ENCODE peak calls at places on chromosomes 1 and 21, in four cellular contexts. K, T, X and Q are unnamed samples.

GRCh38 chr1:5369223-5369622 is 623.0 kb downstream of the NPHP4 start:
- DNase-seq in K (no peak), T (no peak), X (no peak), Q (no peak)

GRCh38 chr21:44566403-44566802 is 7.1 kb upstream of the KRTAP10-4 start:
- DNase-seq in K (no peak), T (no peak), X (no peak), Q (no peak)

GRCh38 chr1:211579434-211580302 is 707 bp upstream of the SLC30A1 start:
- DNase-seq in K (peak; percentile 94), T (no peak), X (no peak), Q (peak; percentile 87)

GRCh38 chr1:4745560-4745959 is 91.2 kb downstream of the AJAP1 start:
- DNase-seq in K (peak; percentile 21), T (no peak), X (no peak), Q (no peak)

GRCh38 chr21:33202464-33203363 is 27.0 kb upstream of the IFNAR2 start:
- DNase-seq in K (no peak), T (no peak), X (no peak), Q (no peak)

GRCh38 chr1:171127481-171127880 is 36.8 kb downstream of the FMO3 start:
- DNase-seq in K (no peak), T (no peak), X (no peak), Q (no peak)

GRCh38 chr1:160211010-160211790 is 6.0 kb downstream of the PEA15 start:
- DNase-seq in K (no peak), T (peak; percentile 44), X (no peak), Q (no peak)

GRCh38 chr1:237043846-237044636 is 2.1 kb downstream of the RYR2 start:
- DNase-seq in K (no peak), T (peak; percentile 12), X (no peak), Q (no peak)

GRCh38 chr1:155003766-155004351 is 1.3 kb downstream of the ZBTB7B start:
- DNase-seq in K (peak; percentile 90), T (peak; percentile 80), X (no peak), Q (peak; percentile 70)

GRCh38 chr1:31064685-31065309 is 720 bp downstream of the PUM1 start:
- DNase-seq in K (peak; percentile 59), T (peak; percentile 37), X (no peak), Q (peak; percentile 33)

GRCh38 chr1:64171797-64172281 is 31.6 kb upstream of the UBE2U start:
- DNase-seq in K (no peak), T (no peak), X (peak; percentile 21), Q (no peak)

GRCh38 chr1:10824821-10825540 is 28.5 kb upstream of the CASZ1 start:
- DNase-seq in K (no peak), T (no peak), X (no peak), Q (no peak)

GRCh38 chr1:111756124-111756513 is 418 bp downstream of the DDX20 start:
- DNase-seq in K (no peak), T (no peak), X (no peak), Q (no peak)

DNA sequence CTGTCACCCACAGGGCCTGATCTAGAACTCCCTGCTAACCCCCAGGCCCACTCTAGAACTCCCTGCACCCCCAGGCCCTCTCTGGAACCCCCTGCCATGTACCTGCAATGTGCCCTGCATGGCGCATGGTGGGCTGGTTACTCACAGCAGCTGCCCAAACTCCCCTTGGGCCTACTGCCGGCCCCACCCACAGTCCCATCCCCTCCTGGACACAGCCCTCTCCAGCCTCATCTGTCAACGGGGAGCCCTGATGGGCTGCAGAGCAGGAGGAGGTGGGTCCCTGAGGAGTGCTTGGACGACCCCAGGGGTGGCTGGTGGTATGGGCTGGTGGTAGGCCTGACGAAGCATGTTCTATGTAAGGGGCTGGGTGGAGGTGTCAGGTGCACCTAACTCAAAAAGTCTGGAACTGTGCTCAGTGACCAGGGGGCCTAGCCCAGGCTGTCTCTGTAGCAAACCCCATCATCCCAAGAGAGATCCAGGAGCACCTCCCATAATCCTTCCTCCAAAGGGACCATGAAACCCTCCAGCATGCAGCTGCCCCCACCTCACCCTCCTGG is 19.0 kb upstream of the PRSS38 start:
- DNase-seq in K (no peak), T (no peak), X (no peak), Q (no peak)
- TF ChIP-seq TAF1 in K (no peak), T (no peak), X (no peak), Q (no peak)

GRCh38 chr1:167924553-167925223 is 10.8 kb upstream of the ADCY10 start:
- DNase-seq in K (no peak), T (no peak), X (no peak), Q (no peak)

GRCh38 chr1:167928457-167928852 is 8.0 kb upstream of the DCAF6 start:
- DNase-seq in K (peak; percentile 45), T (no peak), X (no peak), Q (no peak)

GRCh38 chr1:167927075-167927754 is 9.3 kb upstream of the DCAF6 start:
- DNase-seq in K (no peak), T (no peak), X (no peak), Q (no peak)

GRCh38 chr1:167924102-167924501 is 10.2 kb upstream of the ADCY10 start:
- DNase-seq in K (no peak), T (no peak), X (no peak), Q (no peak)

DNA sequence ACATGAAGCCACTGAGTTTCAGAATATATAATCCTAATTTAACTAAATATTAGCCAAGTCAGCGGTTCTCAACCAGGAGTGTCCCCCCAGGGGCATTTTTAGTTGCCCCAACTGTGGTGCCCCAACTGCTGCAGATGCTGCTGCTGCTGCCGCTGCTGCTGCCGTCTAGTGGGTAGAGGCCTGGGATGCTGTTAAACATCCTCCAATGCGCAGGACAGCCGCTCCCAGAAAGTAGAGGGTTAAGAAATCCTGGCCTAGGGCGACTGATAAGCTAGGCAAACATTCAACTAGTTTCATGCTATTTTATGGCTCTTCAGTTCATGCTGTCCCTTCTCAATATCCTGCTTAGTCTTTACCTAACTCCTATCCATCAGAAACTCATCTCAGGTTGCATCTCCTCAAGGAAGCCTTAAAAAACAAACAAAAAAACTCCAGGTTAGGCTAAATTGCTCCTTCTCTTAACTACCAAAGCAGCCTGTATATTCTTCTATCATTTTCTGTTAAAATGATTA is 9.9 kb upstream of the DCAF6 start:
- DNase-seq in K (peak; percentile 88), T (peak; percentile 12), X (no peak), Q (peak; percentile 79)
- TF ChIP-seq REST in K (no peak), T (no peak), X (no peak), Q (no peak)

GRCh38 chr21:41726970-41727783 is 39.7 kb downstream of the RIPK4 start:
- DNase-seq in K (no peak), T (no peak), X (no peak), Q (peak; percentile 48)
- TF ChIP-seq RAD21 in K (no peak), T (no peak), X (no peak), Q (peak; percentile 51)

GRCh38 chr1:58844176-58844575 is 60.3 kb upstream of the JUN start:
- DNase-seq in K (no peak), T (no peak), X (no peak), Q (no peak)
- TF ChIP-seq TAF1 in K (no peak), T (no peak), X (no peak), Q (no peak)

GRCh38 chr1:18128298-18128697 is 20.7 kb downstream of the IGSF21 start:
- DNase-seq in K (no peak), T (no peak), X (no peak), Q (peak; percentile 70)
- TF ChIP-seq REST in K (no peak), T (no peak), X (no peak), Q (no peak)

GRCh38 chr1:202998836-202999750 is 8.1 kb upstream of the TMEM183A start:
- DNase-seq in K (peak; percentile 86), T (peak; percentile 45), X (peak; percentile 40), Q (peak; percentile 47)
- TF ChIP-seq RAD21 in K (peak; percentile 93), T (peak; percentile 85), X (peak; percentile 78), Q (peak; percentile 57)

GRCh38 chr1:184416476-184416875 is 29.6 kb downstream of the C1orf21 start:
- DNase-seq in K (no peak), T (no peak), X (no peak), Q (no peak)
- TF ChIP-seq TAF1 in K (no peak), T (no peak), X (no peak), Q (no peak)